ENCODE peak calls at places on chromosomes 4 and X, in nine cellular contexts. R, S, D, J, M, H, Y, B and V are unnamed samples.

GRCh38 chr4:23945521-23946017 is 55.7 kb upstream of the PPARGC1A start:
- DNase-seq in B (peak; percentile 90), Y (peak; percentile 73), R (no peak), J (no peak), D (no peak), H (peak; percentile 46), M (no peak), S (no peak), V (peak; percentile 83)

GRCh38 chr4:2515835-2516550 is 20.5 kb upstream of the FAM193A start:
- DNase-seq in H (no peak), R (no peak), D (no peak), Y (no peak), J (no peak), B (no peak), S (no peak), M (no peak), V (no peak)

GRCh38 chr4:108834167-108834566 is 71.3 kb upstream of the ETNPPL start:
- DNase-seq in J (no peak), H (peak; percentile 9), S (no peak), Y (peak; percentile 92), R (no peak), M (no peak), B (peak; percentile 91), D (peak; percentile 57), V (peak; percentile 47)

GRCh38 chr4:158968961-158969360 is 133.9 kb upstream of the RAPGEF2 start:
- DNase-seq in M (no peak), D (no peak), R (no peak), H (no peak), J (no peak), S (no peak), B (no peak), Y (no peak), V (no peak)

GRCh38 chr4:108725457-108725856 is 37.4 kb downstream of the ETNPPL start:
- DNase-seq in D (no peak), B (no peak), H (peak; percentile 12), R (peak; percentile 8), M (peak; percentile 13), J (peak; percentile 69), S (no peak), Y (no peak), V (no peak)

GRCh38 chr4:65635051-65635821 is 35.1 kb downstream of the EPHA5 start:
- DNase-seq in H (no peak), Y (no peak), D (no peak), S (no peak), R (no peak), J (peak; percentile 25), M (no peak), B (no peak), V (peak; percentile 16)

GRCh38 chr4:80085081-80085480 is 12.1 kb upstream of the ANTXR2 start:
- DNase-seq in S (no peak), J (no peak), Y (no peak), H (no peak), M (no peak), R (no peak), B (no peak), D (no peak), V (no peak)

GRCh38 chr4:9867746-9868425 is 86.5 kb downstream of the DRD5 start:
- DNase-seq in J (no peak), D (no peak), B (no peak), Y (no peak), S (no peak), M (no peak), R (no peak), H (no peak), V (no peak)

GRCh38 chrX:132433551-132433950 is 55.3 kb downstream of the MBNL3 start:
- DNase-seq in Y (no peak), B (no peak), M (no peak), D (no peak), S (no peak), R (no peak), H (no peak), J (no peak), V (no peak)

GRCh38 chrX:85004255-85004654 is 578 bp downstream of the APOOL start:
- DNase-seq in R (no peak), H (peak; percentile 52), B (peak; percentile 59), M (no peak), J (peak; percentile 6), D (no peak), S (no peak), Y (peak; percentile 20), V (peak; percentile 12)

GRCh38 chrX:139044680-139045079 is 333.2 kb upstream of the FGF13 start:
- DNase-seq in R (no peak), D (no peak), S (no peak), M (no peak), Y (no peak), B (no peak), H (no peak), J (no peak), V (no peak)

GRCh38 chrX:154428176-154429171 is at the start of gene ATP6AP1:
- DNase-seq in H (peak; percentile 94), S (peak; percentile 92), R (peak; percentile 82), J (peak; percentile 96), D (no peak), M (peak; percentile 75), B (peak; percentile 93), Y (peak; percentile 92), V (peak; percentile 95)
- H3K9ac ChIP-seq in H (peak within 1 kb of the TSS; percentile 82), S (no peak within 1 kb of the TSS), R (peak within 1 kb of the TSS; percentile 98), J (peak within 1 kb of the TSS; percentile 75), D (peak within 1 kb of the TSS; percentile 65), M (peak within 1 kb of the TSS; percentile 61), B (peak within 1 kb of the TSS; percentile 81), Y (peak within 1 kb of the TSS; percentile 67), V (peak within 1 kb of the TSS; percentile 57)

GRCh38 chr4:147582386-147583077 is 34.7 kb upstream of the TMEM184C start:
- DNase-seq in Y (peak; percentile 81), H (peak; percentile 90), M (no peak), J (no peak), R (no peak), D (peak; percentile 38), B (no peak), S (no peak), V (peak; percentile 47)

GRCh38 chr4:147578611-147579010 is 38.6 kb upstream of the TMEM184C start:
- DNase-seq in M (no peak), J (no peak), Y (no peak), B (no peak), S (no peak), R (no peak), H (no peak), D (no peak), V (no peak)

GRCh38 chr4:147580396-147580795 is 36.8 kb upstream of the TMEM184C start:
- DNase-seq in H (peak; percentile 28), B (peak; percentile 24), M (no peak), S (no peak), Y (peak; percentile 58), R (no peak), D (no peak), J (no peak), V (peak; percentile 69)

GRCh38 chr4:147583876-147584275 is 33.3 kb upstream of the TMEM184C start:
- DNase-seq in J (no peak), S (no peak), B (no peak), Y (peak; percentile 25), M (no peak), H (no peak), D (no peak), R (no peak), V (peak; percentile 42)

DNA sequence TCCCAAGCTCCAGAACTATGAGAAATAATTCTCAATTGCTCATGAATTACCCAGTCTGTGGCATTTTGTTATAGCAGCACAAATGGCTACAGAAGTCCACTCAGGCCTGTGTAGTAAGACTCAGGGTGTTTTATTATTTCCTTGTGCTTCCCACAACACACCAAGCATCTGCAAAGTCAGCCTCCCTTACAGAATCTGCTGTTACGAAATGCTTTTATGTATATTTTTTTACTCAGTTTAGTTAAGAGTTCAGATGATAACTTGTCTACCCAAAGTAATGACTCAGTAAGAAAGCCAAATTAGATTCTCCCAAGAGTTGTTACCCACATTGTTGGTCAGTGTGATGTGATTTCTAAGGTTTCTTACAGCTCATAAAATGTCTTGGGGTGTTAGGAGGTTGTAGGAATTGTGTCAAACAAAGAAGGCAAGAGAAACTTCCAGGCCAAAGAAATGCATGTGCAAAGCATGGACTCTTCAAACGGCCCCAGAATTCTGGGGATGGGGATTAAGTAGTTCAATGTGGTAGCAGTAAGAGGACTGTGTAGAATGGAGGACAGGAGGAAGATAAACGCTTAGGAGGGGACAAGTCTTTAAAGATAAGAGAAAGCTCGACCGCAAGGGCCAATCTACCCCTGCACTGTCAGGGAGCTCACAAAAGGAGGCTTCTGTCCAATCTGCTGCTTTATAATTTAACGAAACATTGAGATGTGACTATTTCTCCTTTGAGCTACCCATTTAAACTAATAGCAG is 35.4 kb upstream of the TMEM184C start:
- DNase-seq in S (no peak), H (peak; percentile 44), D (no peak), Y (peak; percentile 67), R (no peak), M (no peak), J (no peak), B (peak; percentile 32), V (peak; percentile 89)
- H3K4me2 ChIP-seq in S (no peak overlapping the region), H (peak overlapping the region; percentile 19), D (no peak overlapping the region), Y (no peak overlapping the region), R (no peak overlapping the region), M (no peak overlapping the region), J (no peak overlapping the region), B (no peak overlapping the region), V (no peak overlapping the region)

GRCh38 chr4:86497980-86498379 is 96.1 kb upstream of the PTPN13 start:
- DNase-seq in H (peak; percentile 24), Y (no peak), B (peak; percentile 35), D (no peak), J (no peak), M (no peak), S (no peak), R (no peak), V (no peak)

GRCh38 chr4:86498560-86499166 is 95.5 kb upstream of the PTPN13 start:
- DNase-seq in J (peak; percentile 71), R (no peak), H (peak; percentile 71), D (no peak), S (no peak), Y (peak; percentile 61), M (peak; percentile 47), B (peak; percentile 79), V (peak; percentile 70)

GRCh38 chr4:86496094-86497060 is 97.7 kb upstream of the PTPN13 start:
- DNase-seq in R (no peak), H (peak; percentile 79), M (peak; percentile 35), J (peak; percentile 41), B (peak; percentile 77), D (no peak), S (no peak), Y (no peak), V (peak; percentile 25)

GRCh38 chr4:86500527-86500926 is 93.6 kb upstream of the PTPN13 start:
- DNase-seq in R (no peak), Y (no peak), B (peak; percentile 50), J (no peak), D (no peak), H (peak; percentile 71), S (no peak), M (no peak), V (no peak)

DNA sequence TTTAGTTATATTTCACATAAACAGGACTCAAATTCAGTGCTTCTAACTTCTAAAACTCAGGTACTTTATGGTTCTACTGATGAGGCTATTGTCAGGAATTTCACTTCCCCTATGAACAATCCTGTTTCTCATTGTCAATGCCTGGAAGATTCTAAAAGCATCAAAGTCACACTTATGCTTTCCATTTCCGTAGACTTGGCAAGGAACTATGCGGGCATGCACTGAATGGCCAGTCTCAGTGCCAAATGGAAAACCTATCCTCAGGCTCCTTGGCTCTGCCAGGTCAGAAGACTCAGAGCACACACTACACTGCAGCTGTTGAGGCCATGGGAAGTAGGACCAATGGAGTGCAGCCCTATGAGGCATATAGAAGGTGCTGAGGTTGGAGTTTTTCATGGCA is 97.0 kb upstream of the PTPN13 start:
- DNase-seq in S (no peak), R (no peak), B (peak; percentile 77), H (peak; percentile 88), Y (no peak), M (no peak), D (no peak), J (no peak), V (no peak)
- H3K9ac ChIP-seq in S (no peak overlapping the region), R (no peak overlapping the region), B (no peak overlapping the region), H (peak overlapping the region; percentile 7), Y (no peak overlapping the region), M (no peak overlapping the region), D (no peak overlapping the region), J (no peak overlapping the region), V (no peak overlapping the region)

GRCh38 chr4:123776267-123776666 is 379.7 kb downstream of the SPRY1 start:
- DNase-seq in J (no peak), Y (no peak), M (no peak), D (no peak), H (no peak), S (no peak), R (no peak), B (no peak), V (no peak)
- H3K4me2 ChIP-seq in J (no peak overlapping the region), Y (no peak overlapping the region), M (no peak overlapping the region), D (no peak overlapping the region), H (no peak overlapping the region), S (no peak overlapping the region), R (no peak overlapping the region), B (no peak overlapping the region), V (no peak overlapping the region)